ENCODE peak calls at places on chromosomes 16 and 17, in five cellular contexts. G is PC-3, A is epithelial cell of esophagus, K is fibroblast of mammary gland, H is kidney. P is an unnamed sample.

GRCh38 chr17:65100316-65101140 is 36.6 kb upstream of the RGS9 start:
- DNase-seq in G (peak), A (peak), K (peak), H (peak), P (peak)

GRCh38 chr17:50634123-50634914 is at the start of gene ABCC3:
- DNase-seq in G (peak), A (peak), K (peak), H (peak), P (no peak)

GRCh38 chr17:60630352-60630751 is 30.4 kb downstream of the PPM1D start:
- DNase-seq in G (no peak), A (no peak), K (peak), H (no peak), P (no peak)

GRCh38 chr16:3214904-3215600 is 19.9 kb downstream of the ZNF200 start:
- DNase-seq in G (no peak), A (no peak), K (no peak), H (no peak), P (no peak)

GRCh38 chr16:75256871-75257343 is 5.5 kb upstream of the BCAR1 start:
- DNase-seq in G (no peak), A (no peak), K (peak), H (peak), P (no peak)

GRCh38 chr17:2055494-2056220 is 754 bp downstream of the HIC1 start:
- DNase-seq in G (no peak), A (no peak), K (no peak), H (peak), P (no peak)

GRCh38 chr17:56918916-56919315 is 5.1 kb upstream of the TRIM25 start:
- DNase-seq in G (no peak), A (peak), K (peak), H (no peak), P (no peak)

GRCh38 chr17:38958756-38959155 is 8.4 kb downstream of the FBXO47 start:
- DNase-seq in G (no peak), A (no peak), K (no peak), H (no peak), P (no peak)

GRCh38 chr16:56354746-56355145 is 70.6 kb downstream of the AMFR start:
- DNase-seq in G (no peak), A (no peak), K (no peak), H (peak), P (peak)

GRCh38 chr17:38358586-38359513 is 7.2 kb downstream of the SOCS7 start:
- DNase-seq in G (no peak), A (no peak), K (no peak), H (no peak), P (no peak)

GRCh38 chr16:23294260-23294659 is 7.8 kb upstream of the SCNN1B start:
- DNase-seq in G (no peak), A (no peak), K (no peak), H (no peak), P (no peak)

GRCh38 chr16:23301251-23302044 is 654 bp upstream of the SCNN1B start:
- DNase-seq in G (no peak), A (no peak), K (no peak), H (no peak), P (no peak)

GRCh38 chr16:23293016-23293415 is 9.1 kb upstream of the SCNN1B start:
- DNase-seq in G (no peak), A (no peak), K (no peak), H (no peak), P (no peak)

GRCh38 chr16:23298290-23298689 is 3.8 kb upstream of the SCNN1B start:
- DNase-seq in G (no peak), A (no peak), K (no peak), H (no peak), P (no peak)

DNA sequence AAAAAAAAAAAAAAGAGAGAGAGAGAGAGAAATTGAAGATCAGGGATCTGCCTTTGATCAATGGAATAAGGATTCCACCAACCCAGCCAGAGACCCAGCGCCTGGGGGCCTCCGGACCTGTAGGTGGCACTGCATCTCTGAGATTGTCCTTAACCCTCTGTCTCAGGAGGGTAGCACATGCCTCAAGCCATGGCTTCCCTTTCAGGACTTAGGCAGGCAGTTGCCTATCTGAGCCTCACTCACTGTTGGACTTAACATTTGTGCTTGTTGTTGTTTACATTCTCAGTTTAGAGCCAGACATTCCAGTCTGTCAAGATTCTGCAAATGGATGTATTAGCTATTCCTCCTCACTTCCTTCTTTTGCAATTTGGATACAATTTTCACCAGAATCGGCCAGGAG is 5.1 kb upstream of the SCNN1B start:
- DNase-seq in G (peak), A (peak), K (no peak), H (no peak), P (no peak)
- TF ChIP-seq CTCF in G (peak), A (peak), K (no peak), H (no peak), P (no peak)

DNA sequence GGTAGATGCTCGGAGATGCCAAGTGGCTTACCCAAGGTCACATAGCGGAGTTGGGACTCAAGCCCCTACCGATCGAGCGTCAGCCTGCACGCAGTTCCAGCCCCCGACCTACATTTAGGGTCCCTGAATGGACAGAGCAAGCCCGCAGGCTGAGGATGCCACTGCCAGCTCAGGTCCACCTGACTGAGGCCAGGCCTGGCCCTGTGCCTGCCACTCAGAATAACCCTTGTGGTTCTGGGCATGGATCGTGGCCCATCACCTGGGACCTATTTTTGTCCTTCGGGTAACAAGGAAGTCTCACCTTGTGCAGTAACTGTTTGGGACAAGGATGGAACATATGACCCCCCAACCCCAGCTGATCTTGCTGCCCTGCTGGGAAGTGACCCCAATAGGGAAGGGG is 17.1 kb downstream of the CDH16 start:
- DNase-seq in G (no peak), A (no peak), K (no peak), H (peak), P (no peak)
- TF ChIP-seq CTCF in G (no peak), A (no peak), K (no peak), H (no peak), P (no peak)

DNA sequence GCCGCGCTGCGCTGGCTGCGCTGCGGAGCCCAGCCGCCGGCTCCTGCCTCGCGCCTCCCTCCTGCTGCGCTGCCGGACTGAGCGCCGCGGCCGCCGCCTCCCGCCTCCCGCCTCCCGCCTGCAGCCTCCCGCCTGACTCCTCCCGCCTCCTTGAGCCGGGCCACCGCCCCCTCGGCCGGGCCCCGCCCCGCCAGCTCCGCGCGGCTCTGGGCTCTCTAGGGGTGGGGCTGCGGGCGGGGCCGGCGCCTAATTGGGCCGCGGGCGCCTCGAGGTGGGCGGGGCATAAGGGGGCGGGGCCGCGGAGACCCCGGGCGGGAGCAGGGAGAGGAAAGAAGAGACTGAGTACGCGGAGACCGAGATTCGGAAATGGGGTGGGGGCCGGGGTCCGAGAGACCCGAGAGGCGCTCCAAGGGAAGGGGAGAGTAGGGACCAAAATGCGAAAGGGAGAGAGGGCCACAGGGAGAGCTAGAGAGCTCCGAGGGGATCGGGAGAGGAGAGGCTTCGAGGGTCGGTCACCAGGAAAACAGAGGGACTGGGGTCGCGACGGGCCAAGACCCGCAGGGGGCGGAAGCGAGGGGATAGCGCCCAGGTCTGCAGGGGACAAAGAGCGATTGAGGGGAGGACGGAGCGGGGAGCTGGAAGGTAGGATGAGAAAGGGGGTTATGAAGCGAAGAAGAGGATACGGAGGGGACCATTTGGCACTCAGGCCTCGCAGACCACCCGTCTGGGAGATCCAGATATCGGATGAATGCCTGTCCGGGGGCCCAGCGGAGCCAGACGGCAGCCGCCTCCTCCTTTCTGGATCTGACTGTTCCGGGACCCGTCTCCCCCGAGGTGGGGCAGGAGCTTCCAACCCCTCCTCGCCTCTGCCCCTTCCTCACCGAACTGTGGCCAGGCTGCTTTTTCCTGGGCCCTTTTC is at the start of gene C1QL1:
- DNase-seq in G (peak), A (peak), K (peak), H (peak), P (peak)
- TF ChIP-seq CTCF in G (no peak), A (no peak), K (no peak), H (no peak), P (no peak)

GRCh38 chr17:79742951-79743476 is 12.3 kb downstream of the ENPP7 start:
- DNase-seq in G (no peak), A (no peak), K (no peak), H (no peak), P (no peak)

GRCh38 chr17:79742589-79742918 is 11.8 kb downstream of the ENPP7 start:
- DNase-seq in G (no peak), A (no peak), K (no peak), H (no peak), P (no peak)

GRCh38 chr17:79741401-79741750 is 10.6 kb downstream of the ENPP7 start:
- DNase-seq in G (no peak), A (no peak), K (no peak), H (no peak), P (no peak)

GRCh38 chr17:79740413-79740812 is 9.7 kb downstream of the ENPP7 start:
- DNase-seq in G (no peak), A (no peak), K (no peak), H (no peak), P (no peak)

DNA sequence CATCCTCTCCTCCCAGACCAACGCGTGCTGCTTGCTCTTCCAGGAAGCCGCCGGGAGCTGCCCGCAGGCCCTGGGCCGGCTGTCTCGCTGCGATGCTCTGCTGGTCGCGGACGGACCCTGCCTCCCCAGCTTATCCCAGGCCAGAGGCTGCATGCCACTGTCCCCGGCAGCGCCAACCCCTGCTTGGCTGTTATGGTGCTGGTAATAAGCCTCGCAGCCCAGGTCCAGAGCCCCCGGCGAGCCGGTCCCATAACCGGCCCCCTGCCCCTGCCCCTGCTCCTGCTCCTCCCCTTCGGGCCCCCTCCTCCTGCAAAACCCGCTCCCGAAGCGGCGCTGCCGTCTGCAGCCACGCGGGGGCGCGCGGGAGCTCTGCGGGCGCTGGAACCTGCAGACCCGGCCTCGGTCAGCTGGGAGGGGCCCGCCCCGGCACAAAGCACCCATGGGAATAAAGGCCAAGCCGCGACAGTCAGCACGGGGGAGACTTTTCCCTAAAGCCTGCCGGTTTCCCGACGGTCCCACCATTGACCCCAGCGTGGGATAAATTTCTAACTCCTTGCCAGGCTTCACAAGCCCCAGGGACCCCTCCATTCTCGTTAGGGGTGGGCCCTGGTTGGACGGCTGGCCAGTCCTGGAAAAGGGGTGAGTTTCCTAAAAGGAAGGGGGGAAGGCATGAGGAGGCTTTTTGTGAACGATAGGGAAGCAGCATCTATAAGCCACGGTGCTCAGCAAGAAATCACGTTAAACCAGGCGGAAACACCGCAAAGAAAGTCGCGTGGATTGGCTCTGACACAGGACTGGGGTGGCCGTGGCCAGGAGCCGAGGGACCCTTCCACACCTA is 11.2 kb downstream of the ENPP7 start:
- DNase-seq in G (peak), A (peak), K (peak), H (peak), P (peak)
- TF ChIP-seq CTCF in G (peak), A (peak), K (peak), H (peak), P (peak)

GRCh38 chr16:9058211-9058610 is 33.2 kb upstream of the HAPSTR1 start:
- DNase-seq in G (no peak), A (no peak), K (no peak), H (no peak), P (no peak)

GRCh38 chr16:9060225-9060624 is 31.2 kb upstream of the HAPSTR1 start:
- DNase-seq in G (peak), A (no peak), K (peak), H (no peak), P (no peak)

GRCh38 chr16:9062301-9062700 is 29.1 kb upstream of the HAPSTR1 start:
- DNase-seq in G (no peak), A (no peak), K (no peak), H (no peak), P (no peak)

GRCh38 chr16:9065077-9065476 is 26.4 kb upstream of the HAPSTR1 start:
- DNase-seq in G (no peak), A (no peak), K (no peak), H (no peak), P (no peak)

DNA sequence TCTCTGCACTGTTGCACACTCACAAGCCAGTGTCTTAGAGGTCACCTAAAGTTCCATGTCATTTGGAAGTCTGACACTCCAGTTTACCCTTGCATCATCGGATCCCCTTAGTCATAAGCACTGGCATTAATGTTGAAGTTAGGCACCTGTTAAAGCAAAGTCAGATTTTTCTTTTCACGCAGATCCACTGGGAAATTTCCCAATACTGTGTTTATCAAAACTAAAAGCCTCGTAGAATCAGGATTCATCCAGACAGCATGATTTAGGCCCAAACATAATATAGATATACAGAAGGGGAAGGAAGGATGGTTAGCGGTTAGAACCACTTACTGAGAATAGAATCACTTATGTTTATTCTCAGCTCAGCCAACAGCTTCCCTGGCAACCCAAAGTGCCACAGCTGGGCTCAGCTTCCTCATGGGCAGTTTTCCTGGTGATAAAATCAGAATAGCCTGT is 30.1 kb upstream of the HAPSTR1 start:
- DNase-seq in G (peak), A (peak), K (peak), H (no peak), P (no peak)
- TF ChIP-seq CTCF in G (no peak), A (no peak), K (no peak), H (no peak), P (no peak)

GRCh38 chr17:76793775-76794174 is 55.9 kb downstream of the MFSD11 start:
- DNase-seq in G (peak), A (peak), K (peak), H (no peak), P (no peak)
- TF ChIP-seq CTCF in G (peak), A (peak), K (peak), H (no peak), P (no peak)

DNA sequence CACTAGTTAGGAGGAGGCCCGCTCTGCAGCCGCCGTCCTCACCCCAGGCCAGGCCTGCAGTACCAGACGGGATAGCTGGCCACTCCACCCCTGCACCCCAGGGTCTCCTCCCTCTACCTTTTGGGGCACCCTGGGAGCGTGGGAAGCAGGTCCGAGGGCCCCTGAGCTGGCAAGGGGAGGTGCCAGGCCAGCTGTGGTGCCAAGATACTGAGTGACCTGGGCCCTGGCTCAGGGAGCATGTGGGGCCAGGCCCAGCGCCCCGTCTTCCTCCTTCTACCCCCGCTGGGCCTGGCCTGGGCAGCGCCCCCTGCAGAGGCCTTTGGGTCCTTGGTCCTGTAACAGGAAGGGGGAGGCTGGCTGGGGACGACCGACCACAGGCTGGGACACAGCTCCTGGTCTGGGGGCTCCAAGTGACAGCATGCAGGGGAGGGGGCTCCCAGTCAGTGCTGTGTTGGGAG is 13.0 kb downstream of the PAM16 start:
- DNase-seq in G (no peak), A (no peak), K (no peak), H (no peak), P (no peak)
- TF ChIP-seq CTCF in G (no peak), A (no peak), K (no peak), H (no peak), P (no peak)

GRCh38 chr17:14737984-14738651 is 437.2 kb downstream of the HS3ST3B1 start:
- DNase-seq in G (peak), A (peak), K (peak), H (peak), P (no peak)
- TF ChIP-seq CTCF in G (peak), A (peak), K (peak), H (no peak), P (no peak)

DNA sequence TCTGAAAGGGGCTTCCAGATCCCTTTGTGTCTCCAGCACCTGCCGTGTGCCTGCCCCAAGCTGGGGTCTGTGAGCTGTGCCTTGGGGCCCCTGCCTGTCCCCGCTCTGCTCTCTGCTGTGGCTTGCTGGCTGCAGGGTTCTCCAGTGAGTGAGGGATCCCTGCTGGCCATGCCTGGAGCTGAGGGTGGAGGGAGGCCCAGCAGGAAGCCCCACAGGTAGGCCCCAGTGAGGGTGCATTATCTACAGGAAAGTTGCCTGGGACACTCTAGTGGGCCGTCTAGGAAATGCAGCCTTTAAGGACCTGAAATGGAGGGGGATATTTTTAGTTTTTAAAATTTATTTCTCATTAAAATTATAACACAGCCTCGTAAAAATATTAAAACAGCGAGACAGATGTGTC is 50.9 kb downstream of the JPH3 start:
- DNase-seq in G (peak), A (no peak), K (no peak), H (no peak), P (no peak)
- TF ChIP-seq CTCF in G (peak), A (peak), K (peak), H (no peak), P (peak)

GRCh38 chr17:63833026-63833740 is 5.7 kb upstream of the FTSJ3 start:
- DNase-seq in G (no peak), A (no peak), K (no peak), H (peak), P (no peak)

GRCh38 chr17:63831505-63831904 is 4.0 kb upstream of the FTSJ3 start:
- DNase-seq in G (no peak), A (no peak), K (no peak), H (peak), P (no peak)

GRCh38 chr17:63833741-63834373 is 6.4 kb upstream of the FTSJ3 start:
- DNase-seq in G (no peak), A (no peak), K (no peak), H (peak), P (no peak)

GRCh38 chr17:63832014-63832413 is 4.6 kb upstream of the FTSJ3 start:
- DNase-seq in G (no peak), A (no peak), K (no peak), H (peak), P (no peak)

DNA sequence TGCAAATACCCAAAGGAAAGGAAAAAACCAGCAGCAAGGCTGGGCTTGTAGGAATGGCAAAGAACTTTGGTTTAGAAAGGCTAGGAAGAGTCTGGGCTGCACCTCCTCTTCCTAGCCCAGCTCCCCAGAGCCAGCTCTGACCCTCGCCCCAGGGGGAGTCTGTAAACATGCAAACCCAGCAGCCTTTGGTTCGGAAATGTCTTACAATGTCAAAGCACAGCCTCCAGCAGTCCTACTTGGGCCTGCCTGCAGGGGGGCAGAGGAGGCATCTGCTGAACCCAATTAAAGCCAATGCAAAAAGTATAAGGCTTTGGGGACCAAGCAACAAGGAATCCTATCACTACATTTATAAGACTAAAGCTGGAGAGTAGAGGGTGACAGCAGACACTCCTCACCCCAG is 5.0 kb upstream of the FTSJ3 start:
- DNase-seq in G (no peak), A (no peak), K (no peak), H (peak), P (no peak)
- TF ChIP-seq CTCF in G (no peak), A (no peak), K (peak), H (no peak), P (no peak)